ENCODE peak calls at places on chromosomes 12 and 14, in four cellular contexts. W is SW 1271; U is T-helper 2 cell; T is stimulated activated CD4-positive, alpha-beta T cell treated with anti-CD3 and anti-CD28 coated beads, Interleukin-4, amount 100 ng/mL, for 1 hour. L is an unnamed sample.

GRCh38 chr12:103036581-103037214 is 79.2 kb downstream of the ASCL1 start:
- DNase-seq in T (no peak), U (no peak), W (no peak), L (no peak)

GRCh38 chr14:90839024-90839888 is 23.0 kb upstream of the TTC7B start:
- DNase-seq in U (no peak), W (no peak), T (no peak), L (no peak)

GRCh38 chr12:10361084-10361483 is 28.8 kb downstream of the KLRK1 start:
- DNase-seq in W (no peak), U (no peak), T (no peak), L (no peak)

GRCh38 chr14:88791629-88792571 is 853 bp downstream of the EML5 start:
- DNase-seq in T (peak), W (no peak), U (no peak), L (peak)

GRCh38 chr14:100785338-100785615 is 40.6 kb upstream of the MEG3 start:
- DNase-seq in W (no peak), T (no peak), U (no peak), L (no peak)

GRCh38 chr14:92510972-92511371 is 2.6 kb upstream of the RIN3 start:
- DNase-seq in U (no peak), T (no peak), W (peak), L (no peak)

GRCh38 chr14:35338731-35339405 is 46.7 kb downstream of the PSMA6 start:
- DNase-seq in T (no peak), U (no peak), W (no peak), L (no peak)

GRCh38 chr12:89413234-89413633 is 60.9 kb upstream of the DUSP6 start:
- DNase-seq in W (no peak), T (no peak), U (no peak), L (no peak)

GRCh38 chr14:88323086-88323519 is at the start of gene KCNK10:
- DNase-seq in U (no peak), T (no peak), W (no peak), L (peak)

GRCh38 chr12:124466200-124467128 is 100.9 kb downstream of the NCOR2 start:
- DNase-seq in T (peak), U (peak), W (peak), L (no peak)

GRCh38 chr12:91178139-91178561 is 4.5 kb downstream of the DCN start:
- DNase-seq in T (no peak), U (no peak), W (peak), L (no peak)